ENCODE peak calls at places on chromosomes 6 and 20, in eight cellular contexts. O is aorta, D is psoas muscle, V is ascending aorta, T is body of pancreas, L is fibroblast of lung, Q is left lung, A is gastrocnemius medialis. Y is an unnamed sample. For H3K4me1, the result is how much of the 10 kb centered on the place peaks cover.

GRCh38 chr6:7432391-7433207 is 43.0 kb downstream of the RIOK1 start:
- DNase-seq in O (no peak), D (no peak), V (no peak), T (no peak), L (no peak), Q (no peak), A (no peak), Y (no peak)

GRCh38 chr6:154751020-154751800 is 18.0 kb downstream of the SCAF8 start:
- DNase-seq in O (no peak), D (no peak), V (no peak), T (no peak), L (no peak), Q (no peak), A (no peak), Y (no peak)

GRCh38 chr20:32622585-32623468 is 37.7 kb upstream of the NOL4L start:
- DNase-seq in O (no peak), D (no peak), V (no peak), T (no peak), L (no peak), Q (no peak), A (no peak), Y (no peak)

GRCh38 chr6:152461556-152461955 is 175.6 kb downstream of the SYNE1 start:
- DNase-seq in O (no peak), D (no peak), V (no peak), T (no peak), L (peak), Q (no peak), A (no peak), Y (no peak)

GRCh38 chr20:35339007-35339406 is 46.8 kb upstream of the FAM83C start:
- DNase-seq in O (no peak), D (no peak), V (no peak), T (no peak), L (peak), Q (no peak), A (no peak), Y (no peak)

GRCh38 chr20:44684047-44684965 is 30.9 kb upstream of the CCN5 start:
- DNase-seq in O (no peak), D (no peak), V (no peak), T (no peak), L (no peak), Q (no peak), A (no peak), Y (no peak)

GRCh38 chr6:20686142-20686541 is 151.9 kb downstream of the CDKAL1 start:
- DNase-seq in O (no peak), D (no peak), V (no peak), T (no peak), L (no peak), Q (no peak), A (no peak), Y (no peak)

GRCh38 chr20:58753267-58753928 is 60.8 kb downstream of the NPEPL1 start:
- DNase-seq in O (no peak), D (no peak), V (no peak), T (no peak), L (no peak), Q (no peak), A (no peak), Y (no peak)

GRCh38 chr20:57614490-57615471 is 5.4 kb downstream of the ZBP1 start:
- DNase-seq in O (peak), D (peak), V (no peak), T (no peak), L (no peak), Q (peak), A (no peak), Y (no peak)

GRCh38 chr6:17719323-17720041 is 12.8 kb upstream of the NUP153 start:
- DNase-seq in O (no peak), D (no peak), V (no peak), T (no peak), L (no peak), Q (no peak), A (no peak), Y (no peak)

GRCh38 chr20:26135325-26136110 is 438.9 kb upstream of the ZNF337 start:
- DNase-seq in O (no peak), D (no peak), V (no peak), T (no peak), L (no peak), Q (no peak), A (no peak), Y (no peak)

GRCh38 chr20:7470912-7471311 is 469.3 kb downstream of the HAO1 start:
- DNase-seq in O (no peak), D (no peak), V (no peak), T (no peak), L (no peak), Q (no peak), A (no peak), Y (no peak)

GRCh38 chr6:71531006-71531405 is 242.4 kb downstream of the OGFRL1 start:
- DNase-seq in O (no peak), D (no peak), V (no peak), T (no peak), L (no peak), Q (no peak), A (no peak), Y (no peak)

GRCh38 chr6:53109612-53110011 is 39.0 kb downstream of the GCM1 start:
- DNase-seq in O (no peak), D (no peak), V (no peak), T (no peak), L (no peak), Q (no peak), A (no peak), Y (no peak)

GRCh38 chr6:85498596-85499258 is 48.8 kb downstream of the NT5E start:
- DNase-seq in O (no peak), D (no peak), V (no peak), T (peak), L (peak), Q (no peak), A (no peak), Y (no peak)

GRCh38 chr6:148513145-148514071 is 170.8 kb downstream of the SASH1 start:
- DNase-seq in O (no peak), D (peak), V (no peak), T (no peak), L (peak), Q (no peak), A (no peak), Y (peak)

GRCh38 chr6:89678531-89678930 is 40.0 kb upstream of the LYRM2 start:
- DNase-seq in O (no peak), D (no peak), V (no peak), T (no peak), L (no peak), Q (no peak), A (no peak), Y (no peak)

GRCh38 chr20:46131396-46131795 is 13.3 kb downstream of the CD40 start:
- DNase-seq in O (no peak), D (no peak), V (no peak), T (no peak), L (no peak), Q (no peak), A (no peak), Y (no peak)

GRCh38 chr20:29873946-29874345 is 1383.5 kb upstream of the DEFB115 start:
- DNase-seq in O (peak), D (peak), V (no peak), T (peak), L (peak), Q (peak), A (peak), Y (peak)

GRCh38 chr6:170147832-170148708 is 142.8 kb downstream of the DLL1 start:
- DNase-seq in O (peak), D (peak), V (no peak), T (no peak), L (no peak), Q (peak), A (no peak), Y (no peak)

GRCh38 chr6:28907394-28907793 is 16.4 kb downstream of the TRIM27 start:
- DNase-seq in O (peak), D (no peak), V (no peak), T (no peak), L (peak), Q (no peak), A (no peak), Y (no peak)

GRCh38 chr20:61173966-61174725 is 77.9 kb upstream of the CDH4 start:
- DNase-seq in O (no peak), D (no peak), V (no peak), T (no peak), L (no peak), Q (no peak), A (no peak), Y (no peak)

GRCh38 chr6:143598466-143599080 is 79.2 kb upstream of the PHACTR2 start:
- DNase-seq in O (no peak), D (no peak), V (no peak), T (no peak), L (no peak), Q (no peak), A (no peak), Y (peak)

GRCh38 chr6:155493694-155494143 is 38.1 kb upstream of the NOX3 start:
- DNase-seq in O (peak), D (no peak), V (peak), T (peak), L (peak), Q (no peak), A (no peak), Y (no peak)

DNA sequence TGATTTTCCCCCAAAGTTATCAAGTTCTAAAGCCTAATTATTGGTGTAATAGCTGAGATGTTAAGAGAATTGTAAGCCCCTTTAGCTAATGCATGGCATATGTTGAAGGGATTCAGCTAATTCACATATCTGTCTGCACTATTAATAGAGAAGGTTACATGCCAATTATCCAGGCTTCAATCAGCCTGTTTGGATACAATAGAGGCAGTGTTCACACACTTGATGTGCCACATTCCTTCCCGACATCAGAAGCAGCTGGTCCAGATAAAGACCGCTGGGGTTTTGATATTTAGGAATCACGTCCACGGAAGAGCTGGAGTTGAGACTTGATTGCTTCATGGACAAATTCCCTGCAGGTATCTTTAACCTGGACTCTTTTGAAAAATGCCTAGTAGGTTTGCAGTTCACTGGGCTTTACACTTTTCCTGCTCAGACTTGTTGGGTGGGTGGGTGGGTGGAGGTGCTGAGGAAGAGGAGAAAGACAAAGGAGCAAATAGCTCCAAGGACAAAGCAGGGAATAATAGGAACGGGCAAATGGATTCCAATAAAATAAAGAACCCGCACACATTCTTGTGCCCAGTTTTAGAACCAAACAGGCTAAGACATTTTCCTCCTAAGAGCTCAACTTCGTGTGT is 142.6 kb upstream of the ZNF217 start:
- DNase-seq in O (no peak), D (no peak), V (no peak), T (peak), L (no peak), Q (no peak), A (no peak), Y (no peak)
- H3K4me1 ChIP-seq in O (under half), D (under half), V (under half), T (half or more), L (under half), Q (under half), A (under half), Y (half or more)

GRCh38 chr6:44456070-44456965 is 68.8 kb downstream of the CDC5L start:
- DNase-seq in O (no peak), D (peak), V (no peak), T (peak), L (peak), Q (peak), A (no peak), Y (peak)
- H3K4me3 ChIP-seq in O (no peak), D (peak), V (peak), T (no peak), L (peak), Q (no peak), A (no peak), Y (no peak)

GRCh38 chr6:27065183-27065582 is 182.3 kb upstream of the PRSS16 start:
- DNase-seq in O (no peak), D (no peak), V (no peak), T (no peak), L (no peak), Q (no peak), A (no peak), Y (no peak)
- H3K4me1 ChIP-seq in O (under half), D (under half), V (under half), T (under half), L (under half), Q (under half), A (under half), Y (under half)

GRCh38 chr6:168388641-168389633 is 52.0 kb upstream of the SMOC2 start:
- DNase-seq in O (no peak), D (no peak), V (no peak), T (peak), L (no peak), Q (peak), A (no peak), Y (no peak)

GRCh38 chr6:168393126-168393870 is 47.7 kb upstream of the SMOC2 start:
- DNase-seq in O (peak), D (no peak), V (no peak), T (no peak), L (no peak), Q (peak), A (no peak), Y (no peak)

GRCh38 chr6:168387911-168388310 is 53.1 kb upstream of the SMOC2 start:
- DNase-seq in O (no peak), D (no peak), V (no peak), T (no peak), L (no peak), Q (peak), A (no peak), Y (no peak)

GRCh38 chr6:168387426-168387825 is 53.6 kb upstream of the SMOC2 start:
- DNase-seq in O (no peak), D (no peak), V (no peak), T (no peak), L (no peak), Q (peak), A (no peak), Y (no peak)

DNA sequence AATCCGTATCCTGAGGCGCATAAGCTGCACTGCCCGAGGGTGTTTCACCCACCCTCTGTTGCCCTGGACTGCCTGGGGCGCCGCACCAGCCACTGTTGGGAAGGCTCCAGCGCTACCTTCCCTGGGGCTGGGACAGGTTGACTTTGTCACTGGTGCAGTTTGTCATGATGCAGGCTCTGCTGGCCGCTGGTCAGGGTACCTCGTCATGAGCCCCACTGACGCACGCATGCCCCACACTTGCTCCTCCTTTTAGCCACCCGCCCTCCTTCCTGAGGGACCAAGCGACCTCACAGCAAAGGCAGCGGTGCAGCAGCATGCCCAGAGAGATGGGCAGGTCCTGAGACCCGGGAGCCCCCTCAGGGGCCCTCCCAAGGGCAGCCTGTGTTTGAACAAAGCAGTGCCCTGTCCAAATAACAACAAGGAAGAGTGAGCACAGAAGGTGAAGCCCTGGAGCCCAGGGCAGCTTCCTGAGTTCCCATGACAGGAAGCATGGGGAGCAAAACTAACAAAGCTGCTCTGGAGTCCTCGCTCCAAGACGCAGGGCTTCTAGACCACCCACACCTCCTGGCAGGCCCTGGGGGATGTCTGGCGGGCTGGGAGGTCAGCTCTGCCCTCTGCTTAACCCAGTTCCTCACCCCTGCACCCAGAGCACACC is 50.1 kb upstream of the SMOC2 start:
- DNase-seq in O (no peak), D (no peak), V (no peak), T (no peak), L (no peak), Q (peak), A (no peak), Y (no peak)
- H3K4me3 ChIP-seq in O (no peak), D (no peak), V (no peak), T (no peak), L (no peak), Q (no peak), A (no peak), Y (no peak)

GRCh38 chr6:2896741-2897140 is 6.4 kb downstream of the SERPINB9 start:
- DNase-seq in O (no peak), D (no peak), V (no peak), T (no peak), L (no peak), Q (no peak), A (no peak), Y (no peak)
- H3K4me1 ChIP-seq in O (under half), D (under half), V (under half), T (under half), L (under half), Q (under half), A (under half), Y (under half)

GRCh38 chr6:26043389-26044139 is 43.7 kb upstream of the HFE start:
- DNase-seq in O (peak), D (peak), V (peak), T (peak), L (peak), Q (no peak), A (peak), Y (peak)
- H3K4me3 ChIP-seq in O (peak), D (peak), V (peak), T (no peak), L (peak), Q (peak), A (peak), Y (peak)

GRCh38 chr6:108592371-108593337 is 31.9 kb downstream of the FOXO3 start:
- DNase-seq in O (no peak), D (peak), V (no peak), T (no peak), L (peak), Q (no peak), A (peak), Y (no peak)

GRCh38 chr6:108598316-108598863 is 37.7 kb downstream of the FOXO3 start:
- DNase-seq in O (no peak), D (peak), V (no peak), T (no peak), L (peak), Q (no peak), A (no peak), Y (no peak)

GRCh38 chr6:108596947-108597346 is 36.2 kb downstream of the FOXO3 start:
- DNase-seq in O (no peak), D (no peak), V (no peak), T (no peak), L (no peak), Q (no peak), A (no peak), Y (no peak)

GRCh38 chr6:108594640-108595039 is 33.9 kb downstream of the FOXO3 start:
- DNase-seq in O (no peak), D (peak), V (no peak), T (peak), L (no peak), Q (no peak), A (no peak), Y (no peak)

DNA sequence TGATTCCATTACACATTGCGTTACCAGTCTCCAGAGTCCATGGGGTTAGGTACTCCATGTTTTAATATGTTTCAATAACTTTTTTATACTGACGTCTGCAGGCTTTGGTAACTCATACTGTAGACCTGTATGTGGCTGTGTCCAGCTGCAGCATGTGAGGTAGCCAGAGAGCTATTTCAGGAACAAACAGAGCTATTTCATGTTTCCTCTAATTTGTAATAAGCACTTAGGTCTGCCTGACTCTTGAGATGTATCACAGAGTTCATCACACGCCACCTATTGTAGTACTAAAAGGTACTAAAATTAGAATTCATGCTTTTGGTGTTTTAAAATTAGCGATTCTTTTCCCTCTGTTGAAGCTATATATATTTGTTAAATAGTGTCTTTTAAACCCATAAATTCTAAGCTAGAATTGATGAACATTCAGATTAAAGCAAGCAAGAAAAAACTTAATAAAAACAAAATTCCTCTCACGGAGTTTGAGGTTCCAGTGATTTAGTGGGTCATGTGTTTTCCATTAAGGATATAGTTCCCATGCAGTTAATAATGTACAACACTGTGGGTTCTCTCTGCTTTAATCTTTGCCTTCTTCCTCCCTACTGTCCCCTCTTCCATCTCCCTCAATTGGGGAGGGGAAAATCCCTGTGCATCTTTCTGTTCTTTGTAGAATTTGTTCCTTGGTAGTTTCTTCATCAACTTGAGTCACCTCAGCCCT is 37.0 kb downstream of the FOXO3 start:
- DNase-seq in O (no peak), D (no peak), V (no peak), T (no peak), L (no peak), Q (no peak), A (no peak), Y (no peak)
- H3K4me1 ChIP-seq in O (under half), D (half or more), V (under half), T (half or more), L (under half), Q (under half), A (half or more), Y (half or more)

DNA sequence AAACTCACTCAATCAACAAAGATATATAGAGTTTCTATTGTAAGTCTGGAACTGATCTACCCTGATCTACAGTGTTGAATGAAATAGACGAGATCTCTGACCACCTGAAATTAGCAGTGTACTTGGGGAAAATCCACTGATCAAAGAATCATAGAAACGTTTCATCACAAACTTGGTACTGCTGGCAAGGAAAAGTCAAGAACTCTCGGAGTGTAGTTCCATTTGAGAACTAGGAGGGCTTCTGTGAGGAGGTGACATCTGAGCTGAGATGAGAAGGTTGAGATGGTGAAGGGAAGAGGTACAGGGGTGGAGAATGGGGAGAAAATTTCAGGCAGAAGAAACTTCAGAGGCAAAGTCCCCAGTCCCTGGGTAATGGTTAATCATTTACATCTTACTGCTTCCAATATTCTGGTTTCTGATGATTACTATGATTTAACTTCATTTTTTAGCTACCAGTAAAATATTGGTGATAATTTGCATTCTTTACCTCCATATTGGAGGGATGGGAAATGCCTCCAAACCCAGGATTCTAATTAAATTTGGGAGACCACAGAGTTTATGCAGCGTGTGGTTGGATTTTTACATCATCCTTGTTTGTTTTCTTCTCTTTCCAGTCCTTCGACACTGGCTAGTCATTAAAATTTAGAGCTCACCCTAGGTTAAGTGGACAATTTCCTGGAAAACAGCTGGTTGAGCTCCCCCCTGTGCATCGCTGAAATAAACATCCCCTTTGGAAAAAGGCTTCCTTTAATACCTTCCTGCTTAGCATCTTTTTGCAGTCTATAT is 191.9 kb downstream of the BCAS1 start:
- DNase-seq in O (no peak), D (no peak), V (no peak), T (no peak), L (no peak), Q (no peak), A (no peak), Y (no peak)
- H3K4me3 ChIP-seq in O (no peak), D (no peak), V (no peak), T (no peak), L (no peak), Q (no peak), A (no peak), Y (no peak)

Y was measured in heart right ventricle.